ENCODE peak calls at places on chromosomes 4 and X, in five cellular contexts. V is HCT116, B is A549, G is K562, W is SK-N-SH. I is an unnamed sample.

GRCh38 chrX:74371823-74372222 is 49.5 kb upstream of the SLC16A2 start:
- DNase-seq in V (no peak), B (no peak), G (no peak), W (no peak), I (no peak)

GRCh38 chrX:15465896-15466651 is 27.1 kb downstream of the PIR start:
- DNase-seq in V (no peak), B (no peak), G (no peak), W (no peak), I (peak; percentile 11)

GRCh38 chr4:3829954-3830773 is 64.0 kb downstream of the ADRA2C start:
- DNase-seq in V (no peak), B (no peak), G (no peak), W (no peak), I (no peak)

GRCh38 chrX:29935455-29935854 is 279.9 kb upstream of the MAGEB2 start:
- DNase-seq in V (no peak), B (no peak), G (no peak), W (no peak), I (no peak)

GRCh38 chr4:42713371-42713770 is 56.5 kb upstream of the ATP8A1 start:
- DNase-seq in V (no peak), B (no peak), G (no peak), W (no peak), I (no peak)

GRCh38 chr4:8540991-8541390 is 39.2 kb upstream of the GPR78 start:
- DNase-seq in V (no peak), B (no peak), G (no peak), W (no peak), I (no peak)

GRCh38 chr4:78218260-78218659 is 161.1 kb downstream of the FRAS1 start:
- DNase-seq in V (no peak), B (no peak), G (no peak), W (no peak), I (no peak)

GRCh38 chr4:93394488-93395185 is 433.9 kb upstream of the ATOH1 start:
- DNase-seq in V (no peak), B (no peak), G (no peak), W (no peak), I (no peak)

GRCh38 chr4:155903453-155903852 is at the start of gene TDO2:
- DNase-seq in V (no peak), B (no peak), G (no peak), W (no peak), I (no peak)

GRCh38 chr4:90786602-90787001 is 659.4 kb downstream of the CCSER1 start:
- DNase-seq in V (no peak), B (no peak), G (no peak), W (peak; percentile 3), I (no peak)

GRCh38 chr4:186132577-186133277 is 28.2 kb downstream of the FAM149A start:
- DNase-seq in V (peak; percentile 24), B (peak; percentile 40), G (no peak), W (no peak), I (peak; percentile 11)

GRCh38 chrX:38669425-38669824 is 108.1 kb downstream of the TSPAN7 start:
- DNase-seq in V (no peak), B (no peak), G (no peak), W (no peak), I (no peak)

GRCh38 chrX:120315776-120316175 is 4.5 kb upstream of the TMEM255A start:
- DNase-seq in V (no peak), B (no peak), G (no peak), W (no peak), I (no peak)

GRCh38 chr4:153523171-153523757 is 57.1 kb downstream of the TMEM131L start:
- DNase-seq in V (no peak), B (no peak), G (no peak), W (no peak), I (no peak)

GRCh38 chr4:96103086-96103485 is 263.2 kb downstream of the PDHA2 start:
- DNase-seq in V (no peak), B (no peak), G (no peak), W (no peak), I (no peak)
- TF ChIP-seq MAX in V (no peak), B (no peak), G (no peak), W (no peak), I (no peak)

DNA sequence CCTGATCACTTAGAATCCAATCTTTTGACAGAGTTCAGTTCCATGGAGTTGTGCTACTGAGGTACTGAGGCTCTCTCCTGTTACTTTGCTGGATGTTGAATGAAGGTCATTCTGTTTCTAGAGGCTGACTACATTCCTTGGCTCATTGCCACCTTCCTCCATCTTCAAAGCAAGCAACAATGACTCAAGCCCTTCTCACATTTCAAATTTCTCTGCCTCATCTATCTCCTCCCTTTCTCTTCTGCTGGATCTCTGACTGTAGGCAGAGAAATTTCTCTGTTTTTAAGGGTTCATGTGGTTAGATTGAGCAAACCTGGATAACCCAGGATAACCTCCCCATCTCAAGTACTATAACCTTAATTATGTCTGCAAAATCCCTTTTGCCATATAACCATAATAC is 775.4 kb downstream of the STPG2 start:
- DNase-seq in V (peak; percentile 83), B (peak; percentile 47), G (no peak), W (no peak), I (no peak)
- TF ChIP-seq MAX in V (no peak), B (no peak), G (no peak), W (no peak), I (no peak)

GRCh38 chr4:15466596-15466995 is 3.1 kb upstream of the CC2D2A start:
- DNase-seq in V (no peak), B (no peak), G (no peak), W (no peak), I (no peak)

GRCh38 chr4:15470149-15470520 is 453 bp downstream of the CC2D2A start:
- DNase-seq in V (no peak), B (no peak), G (no peak), W (no peak), I (no peak)

GRCh38 chr4:15469402-15470148 is at the start of gene CC2D2A:
- DNase-seq in V (no peak), B (peak; percentile 58), G (no peak), W (peak; percentile 42), I (no peak)
- TF ChIP-seq MAX in V (no peak), B (no peak), G (no peak), W (peak; percentile 72), I (no peak)

GRCh38 chrX:136687457-136687856 is 39.5 kb downstream of the CD40LG start:
- DNase-seq in V (no peak), B (no peak), G (no peak), W (no peak), I (no peak)
- TF ChIP-seq MAX in V (no peak), B (no peak), G (no peak), W (no peak), I (no peak)

DNA sequence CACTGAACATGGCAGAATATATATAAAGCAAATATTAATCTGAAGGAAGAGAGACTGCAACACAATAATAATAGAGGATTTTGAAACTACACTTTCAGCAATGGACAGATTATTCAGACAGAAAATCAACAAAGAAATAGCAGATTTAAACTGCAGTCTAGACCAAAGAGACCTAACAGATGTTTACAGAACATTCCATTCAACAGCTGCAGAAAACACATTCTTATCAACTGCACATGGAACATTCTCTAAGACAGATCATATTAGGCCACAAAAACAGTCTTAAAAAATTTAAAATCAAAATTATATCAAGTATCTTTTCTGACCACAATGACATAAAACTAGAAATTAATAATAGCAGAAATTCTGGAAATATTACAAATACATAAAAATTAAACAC is 27.1 kb downstream of the CENPE start:
- DNase-seq in V (no peak), B (no peak), G (no peak), W (no peak), I (no peak)
- TF ChIP-seq MAX in V (no peak), B (no peak), G (no peak), W (no peak), I (no peak)

GRCh38 chr4:24988776-24989175 is 42.0 kb downstream of the LGI2 start:
- DNase-seq in V (peak; percentile 13), B (peak; percentile 30), G (no peak), W (no peak), I (peak; percentile 64)
- TF ChIP-seq MAX in V (no peak), B (no peak), G (no peak), W (no peak), I (no peak)

GRCh38 chr4:39078829-39079228 is 16.8 kb downstream of the KLHL5 start:
- DNase-seq in V (no peak), B (no peak), G (no peak), W (no peak), I (no peak)

GRCh38 chr4:39085891-39086290 is 23.9 kb downstream of the KLHL5 start:
- DNase-seq in V (no peak), B (no peak), G (peak; percentile 11), W (no peak), I (no peak)

GRCh38 chr4:39083164-39083563 is 21.1 kb downstream of the KLHL5 start:
- DNase-seq in V (no peak), B (no peak), G (no peak), W (no peak), I (no peak)
- TF ChIP-seq MAX in V (no peak), B (no peak), G (no peak), W (no peak), I (no peak)

GRCh38 chr4:176438401-176438800 is 118.6 kb downstream of the SPCS3 start:
- DNase-seq in V (no peak), B (no peak), G (no peak), W (no peak), I (no peak)
- TF ChIP-seq MAX in V (no peak), B (no peak), G (no peak), W (no peak), I (no peak)

I was measured in NB4.